ENCODE peak calls at places on chromosomes 3 and 15, in five cellular contexts. L is heart left ventricle, E is mammary epithelial cell, D is cardiac fibroblast, C is GM12865. V is an unnamed sample.

GRCh38 chr3:32934150-32934742 is 17.2 kb upstream of the CCR4 start:
- DNase-seq in L (no peak), E (no peak), D (peak; percentile 33), C (peak; percentile 30), V (no peak)

GRCh38 chr15:92845109-92845508 is 55.0 kb upstream of the CHD2 start:
- DNase-seq in L (no peak), E (peak; percentile 35), D (peak; percentile 84), C (peak; percentile 79), V (no peak)

GRCh38 chr3:1962531-1963090 is 136.1 kb upstream of the CNTN4 start:
- DNase-seq in L (no peak), E (no peak), D (no peak), C (no peak), V (no peak)

GRCh38 chr3:129123314-129124060 is 1.9 kb upstream of the RAB43 start:
- DNase-seq in L (no peak), E (peak; percentile 56), D (no peak), C (peak; percentile 36), V (no peak)

GRCh38 chr3:126356373-126357298 is 572 bp downstream of the KLF15 start:
- DNase-seq in L (peak; percentile 60), E (no peak), D (peak; percentile 26), C (no peak), V (no peak)

GRCh38 chr15:100788080-100788730 is 91.4 kb upstream of the ALDH1A3 start:
- DNase-seq in L (no peak), E (no peak), D (no peak), C (no peak), V (no peak)

GRCh38 chr3:30142946-30143345 is 463.5 kb upstream of the TGFBR2 start:
- DNase-seq in L (no peak), E (no peak), D (peak; percentile 61), C (no peak), V (no peak)

GRCh38 chr15:49187537-49188245 is 17.6 kb downstream of the GALK2 start:
- DNase-seq in L (no peak), E (no peak), D (peak; percentile 16), C (no peak), V (no peak)

GRCh38 chr3:33131328-33132018 is 17.7 kb downstream of the CRTAP start:
- DNase-seq in L (no peak), E (peak; percentile 52), D (peak; percentile 85), C (peak; percentile 80), V (no peak)

GRCh38 chr3:124636863-124637296 is 93.4 kb upstream of the UMPS start:
- DNase-seq in L (no peak), E (no peak), D (no peak), C (no peak), V (no peak)

GRCh38 chr15:36109943-36110658 is 469.3 kb upstream of the CDIN1 start:
- DNase-seq in L (no peak), E (peak; percentile 51), D (peak; percentile 44), C (no peak), V (no peak)

GRCh38 chr15:31489281-31489680 is 162.6 kb downstream of the KLF13 start:
- DNase-seq in L (no peak), E (no peak), D (no peak), C (no peak), V (no peak)

GRCh38 chr15:74265046-74265639 is 29.0 kb downstream of the CCDC33 start:
- DNase-seq in L (no peak), E (no peak), D (peak; percentile 46), C (peak; percentile 26), V (no peak)

GRCh38 chr15:51004103-51004536 is 90.6 kb downstream of the TNFAIP8L3 start:
- DNase-seq in L (no peak), E (peak; percentile 80), D (peak; percentile 56), C (no peak), V (no peak)

GRCh38 chr3:99659032-99659431 is 20.6 kb downstream of the COL8A1 start:
- DNase-seq in L (peak; percentile 67), E (peak; percentile 98), D (peak; percentile 90), C (no peak), V (no peak)

GRCh38 chr15:38618242-38618925 is 53.8 kb upstream of the RASGRP1 start:
- DNase-seq in L (no peak), E (no peak), D (no peak), C (no peak), V (no peak)

GRCh38 chr15:34855893-34856292 is 60.5 kb upstream of the ACTC1 start:
- DNase-seq in L (no peak), E (peak; percentile 61), D (peak; percentile 23), C (no peak), V (no peak)

GRCh38 chr3:195908439-195909293 is at the start of gene TNK2:
- DNase-seq in L (no peak), E (no peak), D (no peak), C (peak; percentile 45), V (no peak)

GRCh38 chr15:45666119-45666875 is 31.5 kb downstream of the SQOR start:
- DNase-seq in L (no peak), E (no peak), D (no peak), C (no peak), V (no peak)

GRCh38 chr3:38475716-38476115 is 20.4 kb upstream of the EXOG start:
- DNase-seq in L (no peak), E (no peak), D (no peak), C (no peak), V (no peak)

GRCh38 chr15:49438970-49439631 is 16.1 kb downstream of the FGF7 start:
- DNase-seq in L (peak; percentile 60), E (no peak), D (peak; percentile 65), C (peak; percentile 71), V (peak; percentile 12)

GRCh38 chr3:36201546-36201945 is 178.8 kb upstream of the STAC start:
- DNase-seq in L (no peak), E (no peak), D (no peak), C (no peak), V (no peak)

GRCh38 chr3:54772707-54773106 is 155.2 kb downstream of the LRTM1 start:
- DNase-seq in L (no peak), E (no peak), D (no peak), C (no peak), V (no peak)

GRCh38 chr3:11136871-11137626 is 17.2 kb upstream of the HRH1 start:
- DNase-seq in L (peak; percentile 84), E (peak; percentile 100), D (peak; percentile 99), C (no peak), V (no peak)

GRCh38 chr3:16124636-16125035 is 49.8 kb upstream of the GALNT15 start:
- DNase-seq in L (no peak), E (peak; percentile 94), D (peak; percentile 85), C (no peak), V (no peak)

GRCh38 chr3:156226676-156227420 is 106.5 kb downstream of the KCNAB1 start:
- DNase-seq in L (no peak), E (no peak), D (no peak), C (no peak), V (no peak)

GRCh38 chr3:46711305-46711704 is 6.4 kb downstream of the PRSS50 start:
- DNase-seq in L (no peak), E (no peak), D (no peak), C (no peak), V (no peak)

GRCh38 chr3:196207833-196208607 is 3.2 kb downstream of the ZDHHC19 start:
- DNase-seq in L (peak; percentile 64), E (peak; percentile 30), D (peak; percentile 32), C (peak; percentile 75), V (no peak)

GRCh38 chr15:34365836-34366235 is 1.2 kb downstream of the LPCAT4 start:
- DNase-seq in L (no peak), E (no peak), D (no peak), C (peak; percentile 30), V (no peak)

GRCh38 chr15:74792227-74793016 is 10.5 kb downstream of the CSK start:
- DNase-seq in L (no peak), E (no peak), D (no peak), C (no peak), V (no peak)

GRCh38 chr15:25850154-25851111 is 12.7 kb downstream of the ATP10A start:
- DNase-seq in L (peak; percentile 86), E (no peak), D (peak; percentile 73), C (peak; percentile 77), V (peak; percentile 38)

GRCh38 chr3:146550743-146551510 is 6.5 kb upstream of the PLSCR1 start:
- DNase-seq in L (no peak), E (peak; percentile 85), D (peak; percentile 82), C (peak; percentile 61), V (no peak)

GRCh38 chr15:40357723-40358491 is at the start of gene DISP2:
- DNase-seq in L (peak; percentile 91), E (peak; percentile 71), D (peak; percentile 81), C (peak; percentile 88), V (no peak)

GRCh38 chr3:151584603-151585002 is 123.7 kb upstream of the IGSF10 start:
- DNase-seq in L (no peak), E (peak; percentile 24), D (no peak), C (peak; percentile 18), V (no peak)

GRCh38 chr3:141904203-141904602 is 27.8 kb downstream of the ATP1B3 start:
- DNase-seq in L (no peak), E (no peak), D (no peak), C (no peak), V (no peak)

GRCh38 chr3:86774082-86774691 is 216.8 kb downstream of the VGLL3 start:
- DNase-seq in L (no peak), E (peak; percentile 18), D (peak; percentile 63), C (peak; percentile 14), V (no peak)
- TF ChIP-seq CTCF in L (peak; percentile 47), E (peak; percentile 53), D (peak; percentile 30), C (peak; percentile 6), V (peak; percentile 17)

GRCh38 chr3:50341996-50342732 is 1.5 kb upstream of the RASSF1 start:
- DNase-seq in L (no peak), E (no peak), D (no peak), C (no peak), V (no peak)
- H3K4me3 ChIP-seq in L (no peak overlapping the region), E (no peak overlapping the region), D (no peak overlapping the region), C (no peak overlapping the region), V (no peak overlapping the region)

DNA sequence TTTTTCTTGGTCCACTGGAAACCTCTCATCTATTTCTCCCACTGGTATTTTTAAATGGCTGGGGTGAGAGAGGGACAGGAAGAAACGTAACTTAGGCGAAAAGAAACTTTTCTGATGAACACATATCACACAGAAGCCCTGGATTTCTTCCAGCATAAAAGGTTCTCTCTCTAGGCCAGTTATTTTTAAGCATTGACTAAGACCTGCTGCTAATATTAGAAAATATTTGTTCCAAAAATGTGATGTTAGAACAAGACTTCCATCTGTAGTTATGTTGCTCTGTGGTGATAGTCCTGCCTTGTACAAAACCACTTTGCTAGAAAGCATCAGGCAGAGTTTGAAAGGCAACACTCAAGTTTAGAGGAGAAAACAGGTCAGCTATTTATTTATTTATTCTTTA is 537.7 kb downstream of the MCTP2 start:
- DNase-seq in L (no peak), E (no peak), D (no peak), C (no peak), V (no peak)
- TF ChIP-seq CTCF in L (no peak), E (no peak), D (no peak), C (no peak), V (no peak)

GRCh38 chr3:123524987-123525386 is 59.9 kb downstream of the HACD2 start:
- DNase-seq in L (no peak), E (no peak), D (peak; percentile 7), C (no peak), V (no peak)

GRCh38 chr3:123528130-123528529 is 56.7 kb downstream of the HACD2 start:
- DNase-seq in L (no peak), E (no peak), D (no peak), C (no peak), V (no peak)

GRCh38 chr3:123525433-123525832 is 59.4 kb downstream of the HACD2 start:
- DNase-seq in L (no peak), E (no peak), D (no peak), C (no peak), V (no peak)

GRCh38 chr3:123522666-123523412 is 62.0 kb downstream of the HACD2 start:
- DNase-seq in L (peak; percentile 43), E (no peak), D (no peak), C (no peak), V (no peak)

GRCh38 chr3:123527046-123527445 is 57.8 kb downstream of the HACD2 start:
- DNase-seq in L (no peak), E (no peak), D (no peak), C (no peak), V (no peak)
- H3K4me3 ChIP-seq in L (no peak overlapping the region), E (no peak overlapping the region), D (no peak overlapping the region), C (no peak overlapping the region), V (no peak overlapping the region)

V was measured in GM12864.